ENCODE peak calls at places on chromosomes 1 and 21, in six cellular contexts. Z is activated B cell treated with CpG ODN at 0.5 μM for 24 hours; V is effector CD4-positive, alpha-beta T cell; F is stimulated activated CD8-positive, alpha-beta memory T cell treated with anti-CD3 and anti-CD28 coated beads, Interleukin-4, amount 100 ng/mL, for 24 hours; H is stimulated activated CD4-positive, alpha-beta T cell treated with anti-CD3 and anti-CD28 coated beads, Interleukin-12 subunit alpha, Interleukin-12 subunit beta, amount 100 ng/mL, for 4 hours; Q is choroid plexus epithelial cell. X is an unnamed sample.

GRCh38 chr21:40947713-40948112 is 100.8 kb upstream of the DSCAM start:
- DNase-seq in Z (no peak), V (no peak), F (no peak), H (no peak), Q (no peak), X (no peak)

GRCh38 chr1:179175011-179175934 is 54.2 kb downstream of the ABL2 start:
- DNase-seq in Z (no peak), V (no peak), F (no peak), H (no peak), Q (peak), X (no peak)

GRCh38 chr1:180114546-180114945 is 40.1 kb upstream of the QSOX1 start:
- DNase-seq in Z (no peak), V (no peak), F (no peak), H (no peak), Q (no peak), X (no peak)

GRCh38 chr21:22791986-22792560 is 1793.9 kb downstream of the NCAM2 start:
- DNase-seq in Z (no peak), V (no peak), F (no peak), H (no peak), Q (peak), X (peak)

GRCh38 chr1:197696372-197696771 is 78.9 kb downstream of the DENND1B start:
- DNase-seq in Z (no peak), V (no peak), F (no peak), H (no peak), Q (peak), X (no peak)

GRCh38 chr1:196997428-196997827 is 20.1 kb downstream of the CFHR5 start:
- DNase-seq in Z (no peak), V (no peak), F (no peak), H (no peak), Q (peak), X (no peak)

GRCh38 chr1:207029991-207030521 is 2.5 kb downstream of the C1orf116 start:
- DNase-seq in Z (no peak), V (no peak), F (no peak), H (no peak), Q (no peak), X (no peak)

GRCh38 chr1:12113433-12114339 is 50.6 kb downstream of the TNFRSF8 start:
- DNase-seq in Z (no peak), V (no peak), F (no peak), H (no peak), Q (peak), X (no peak)

GRCh38 chr1:78005755-78006154 is 1.0 kb downstream of the DNAJB4 start:
- DNase-seq in Z (no peak), V (no peak), F (no peak), H (no peak), Q (peak), X (no peak)

GRCh38 chr1:234848972-234849641 is 239.1 kb upstream of the IRF2BP2 start:
- DNase-seq in Z (no peak), V (no peak), F (no peak), H (no peak), Q (peak), X (no peak)

GRCh38 chr1:165988275-165988674 is 160.9 kb downstream of the UCK2 start:
- DNase-seq in Z (no peak), V (no peak), F (no peak), H (no peak), Q (no peak), X (no peak)

GRCh38 chr1:228096416-228097332 is 6.5 kb downstream of the C1orf35 start:
- DNase-seq in Z (no peak), V (no peak), F (no peak), H (no peak), Q (no peak), X (no peak)

GRCh38 chr21:41611441-41611840 is 103.5 kb upstream of the TMPRSS2 start:
- DNase-seq in Z (no peak), V (no peak), F (no peak), H (no peak), Q (no peak), X (no peak)

GRCh38 chr1:59692591-59692990 is 122.2 kb upstream of the HOOK1 start:
- DNase-seq in Z (no peak), V (no peak), F (no peak), H (no peak), Q (peak), X (peak)

GRCh38 chr21:41711416-41712023 is 55.3 kb downstream of the RIPK4 start:
- DNase-seq in Z (no peak), V (no peak), F (no peak), H (no peak), Q (no peak), X (no peak)

GRCh38 chr1:18653375-18653774 is 22.7 kb downstream of the PAX7 start:
- DNase-seq in Z (no peak), V (no peak), F (no peak), H (no peak), Q (no peak), X (peak)

GRCh38 chr1:174274452-174274851 is 115.1 kb downstream of the RABGAP1L start:
- DNase-seq in Z (no peak), V (no peak), F (no peak), H (no peak), Q (peak), X (no peak)

GRCh38 chr1:86696522-86696921 is 7.9 kb upstream of the SH3GLB1 start:
- DNase-seq in Z (no peak), V (no peak), F (no peak), H (no peak), Q (peak), X (no peak)

GRCh38 chr1:2528016-2528415 is 1.6 kb upstream of the PANK4 start:
- DNase-seq in Z (no peak), V (no peak), F (no peak), H (no peak), Q (no peak), X (no peak)

GRCh38 chr1:116360435-116361173 is 12.4 kb upstream of the ATP1A1 start:
- DNase-seq in Z (no peak), V (no peak), F (no peak), H (no peak), Q (peak), X (no peak)

X was measured in CMK.